ENCODE peak calls at places on chromosomes 6 and 20, in five cellular contexts. A is cardiac fibroblast, H is OCI-LY7, C is Right ventricle myocardium superior, V is right atrium auricular region. T is an unnamed sample.

GRCh38 chr6:18186033-18186432 is 30.8 kb downstream of the KDM1B start:
- DNase-seq in V (no peak), C (no peak), A (peak; percentile 40), H (no peak), T (no peak)

GRCh38 chr6:47083586-47084047 is 41.5 kb upstream of the ADGRF1 start:
- DNase-seq in A (peak; percentile 99), H (no peak), V (peak; percentile 95), C (peak; percentile 95), T (no peak)

GRCh38 chr6:111580826-111581505 is 24.7 kb downstream of the TRAF3IP2 start:
- DNase-seq in V (no peak), H (no peak), A (peak; percentile 51), C (peak; percentile 57), T (no peak)

GRCh38 chr6:44273617-44274016 is 3.4 kb downstream of the TMEM151B start:
- DNase-seq in V (no peak), H (no peak), A (no peak), C (no peak), T (no peak)

GRCh38 chr6:119814609-119815400 is 465.2 kb upstream of the MAN1A1 start:
- DNase-seq in V (no peak), H (no peak), C (no peak), A (no peak), T (no peak)

GRCh38 chr20:1934162-1934561 is 39.0 kb downstream of the SIRPA start:
- DNase-seq in C (no peak), V (no peak), H (no peak), A (peak; percentile 96), T (no peak)

GRCh38 chr6:6722195-6722594 is 133.7 kb downstream of the LY86 start:
- DNase-seq in H (no peak), C (no peak), V (no peak), A (no peak), T (no peak)

GRCh38 chr6:160992323-160993314 is 1.1 kb downstream of the MAP3K4 start:
- DNase-seq in C (no peak), V (no peak), H (peak; percentile 58), A (peak; percentile 86), T (peak; percentile 75)

GRCh38 chr20:38889792-38890496 is 36.3 kb upstream of the FAM83D start:
- DNase-seq in C (no peak), A (no peak), V (no peak), H (no peak), T (peak; percentile 89)

GRCh38 chr6:108168501-108168979 is 2.7 kb downstream of the NR2E1 start:
- DNase-seq in V (no peak), H (no peak), A (peak; percentile 27), C (peak; percentile 59), T (peak; percentile 42)

GRCh38 chr6:148926478-148926877 is 179.6 kb downstream of the UST start:
- DNase-seq in C (no peak), A (no peak), V (no peak), H (no peak), T (no peak)

GRCh38 chr6:132333639-132334516 is 67.4 kb downstream of the MOXD1 start:
- DNase-seq in A (peak; percentile 87), V (peak; percentile 68), C (no peak), H (no peak), T (no peak)

GRCh38 chr20:1802385-1803215 is 92.6 kb upstream of the SIRPA start:
- DNase-seq in A (peak; percentile 79), C (peak; percentile 83), H (peak; percentile 52), V (peak; percentile 81), T (peak; percentile 86)

GRCh38 chr6:30719356-30719755 is 796 bp upstream of the TUBB start:
- DNase-seq in H (peak; percentile 69), A (no peak), V (no peak), C (no peak), T (no peak)

GRCh38 chr20:47258745-47259695 is 97.5 kb downstream of the ZMYND8 start:
- DNase-seq in A (peak; percentile 82), C (peak; percentile 49), H (peak; percentile 46), V (peak; percentile 83), T (no peak)

GRCh38 chr6:116451916-116452315 is 9.3 kb upstream of the CALHM6 start:
- DNase-seq in V (no peak), A (no peak), H (no peak), C (no peak), T (no peak)

GRCh38 chr20:61434361-61434781 is 182.3 kb downstream of the CDH4 start:
- DNase-seq in A (no peak), H (no peak), V (no peak), C (no peak), T (no peak)

T was measured in midbrain.